ENCODE peak calls at places on chromosomes 13 and 19, in nine cellular contexts. U, F, R, M, Q, G, V, L and Z are unnamed samples.

GRCh38 chr13:110116072-110116487 is 190.9 kb downstream of the COL4A1 start:
- DNase-seq in U (peak), F (no peak), R (no peak), M (peak), Q (peak), G (no peak), V (no peak), L (peak), Z (peak)

GRCh38 chr19:43983912-43984686 is at the start of gene ZNF155:
- DNase-seq in U (peak), F (peak), R (peak), M (peak), Q (peak), G (peak), V (peak), L (peak), Z (peak)

GRCh38 chr19:14053500-14053899 is 8.4 kb downstream of the PALM3 start:
- DNase-seq in U (peak), F (no peak), R (no peak), M (no peak), Q (no peak), G (no peak), V (no peak), L (no peak), Z (no peak)

GRCh38 chr13:113169277-113170272 is 11.1 kb downstream of the PROZ start:
- DNase-seq in U (no peak), F (no peak), R (no peak), M (peak), Q (no peak), G (no peak), V (peak), L (no peak), Z (peak)

GRCh38 chr13:111005364-111005763 is 90.5 kb upstream of the ANKRD10 start:
- DNase-seq in U (no peak), F (no peak), R (no peak), M (no peak), Q (no peak), G (no peak), V (no peak), L (peak), Z (no peak)

GRCh38 chr13:28067526-28067925 is 32.9 kb downstream of the FLT3 start:
- DNase-seq in U (no peak), F (no peak), R (no peak), M (no peak), Q (no peak), G (no peak), V (no peak), L (no peak), Z (no peak)

GRCh38 chr13:62910541-62910940 is 1494.9 kb upstream of the PCDH20 start:
- DNase-seq in U (no peak), F (no peak), R (no peak), M (no peak), Q (no peak), G (no peak), V (no peak), L (no peak), Z (no peak)

GRCh38 chr13:72431981-72432617 is 295.3 kb downstream of the MZT1 start:
- DNase-seq in U (no peak), F (no peak), R (no peak), M (no peak), Q (no peak), G (no peak), V (no peak), L (no peak), Z (no peak)

GRCh38 chr19:7507884-7508283 is 8.0 kb upstream of the ZNF358 start:
- DNase-seq in U (no peak), F (peak), R (peak), M (peak), Q (no peak), G (no peak), V (peak), L (peak), Z (peak)

GRCh38 chr19:11995174-11995573 is 30.3 kb downstream of the ZNF763 start:
- DNase-seq in U (no peak), F (no peak), R (no peak), M (no peak), Q (no peak), G (no peak), V (no peak), L (peak), Z (peak)

GRCh38 chr13:50916701-50917184 is 7.2 kb downstream of the RNASEH2B start:
- DNase-seq in U (peak), F (no peak), R (no peak), M (peak), Q (no peak), G (no peak), V (peak), L (no peak), Z (no peak)

GRCh38 chr13:72643339-72643989 is 84.0 kb downstream of the MZT1 start:
- DNase-seq in U (peak), F (no peak), R (peak), M (peak), Q (peak), G (no peak), V (peak), L (peak), Z (peak)

GRCh38 chr13:113746671-113747070 is 12.4 kb upstream of the TMEM255B start:
- DNase-seq in U (no peak), F (no peak), R (no peak), M (no peak), Q (no peak), G (no peak), V (no peak), L (no peak), Z (no peak)

GRCh38 chr13:114154476-114154875 is 22.1 kb upstream of the RASA3 start:
- DNase-seq in U (peak), F (no peak), R (no peak), M (no peak), Q (no peak), G (no peak), V (no peak), L (no peak), Z (peak)

GRCh38 chr13:95641961-95642621 is 2.4 kb downstream of the DZIP1 start:
- DNase-seq in U (peak), F (no peak), R (no peak), M (peak), Q (no peak), G (no peak), V (no peak), L (peak), Z (peak)

GRCh38 chr13:79312456-79312855 is 93.6 kb downstream of the RBM26 start:
- DNase-seq in U (no peak), F (no peak), R (no peak), M (peak), Q (no peak), G (no peak), V (no peak), L (no peak), Z (peak)

GRCh38 chr19:56840452-56841193 is at the start of the genes PEG3 and ZIM2:
- DNase-seq in U (no peak), F (no peak), R (no peak), M (no peak), Q (no peak), G (peak), V (no peak), L (no peak), Z (no peak)

GRCh38 chr13:98328511-98328910 is 151.4 kb upstream of the RNF113B start:
- DNase-seq in U (no peak), F (no peak), R (no peak), M (no peak), Q (no peak), G (no peak), V (no peak), L (no peak), Z (no peak)

GRCh38 chr19:15402411-15403150 is 16.2 kb downstream of the AKAP8L start:
- DNase-seq in U (no peak), F (no peak), R (no peak), M (no peak), Q (no peak), G (no peak), V (no peak), L (no peak), Z (peak)

GRCh38 chr19:51491586-51491985 is 10.0 kb downstream of the SIGLEC12 start:
- DNase-seq in U (no peak), F (no peak), R (no peak), M (no peak), Q (no peak), G (no peak), V (no peak), L (no peak), Z (no peak)